ENCODE peak calls at places on chromosomes 16 and 17, in ten cellular contexts. One of them, this sample, is unnamed.

GRCh38 chr17:73340093-73340596 is 28.3 kb upstream of the CDC42EP4 start:
- DNase-seq in stomach: peak; percentile 54
- DNase-seq in HCT116: peak; percentile 71
- DNase-seq in body of pancreas: no peak
- DNase-seq in breast epithelium: peak; percentile 52
- DNase-seq in H1: no peak
- DNase-seq in gastrocnemius medialis: peak; percentile 24
- DNase-seq in adrenal gland: no peak
- DNase-seq in A549: peak; percentile 99
- DNase-seq in lower leg skin: no peak
- DNase-seq in this sample: peak; percentile 93

GRCh38 chr17:37676115-37676925 is 33.1 kb upstream of the DDX52 start:
- DNase-seq in lower leg skin: no peak
- DNase-seq in H1: no peak
- DNase-seq in adrenal gland: no peak
- DNase-seq in body of pancreas: no peak
- DNase-seq in A549: no peak
- DNase-seq in stomach: no peak
- DNase-seq in breast epithelium: no peak
- DNase-seq in HCT116: no peak
- DNase-seq in gastrocnemius medialis: no peak
- DNase-seq in this sample: peak; percentile 95

GRCh38 chr17:42210046-42210445 is 15.8 kb upstream of the GHDC start:
- DNase-seq in HCT116: no peak
- DNase-seq in body of pancreas: no peak
- DNase-seq in adrenal gland: peak; percentile 42
- DNase-seq in H1: no peak
- DNase-seq in gastrocnemius medialis: peak; percentile 46
- DNase-seq in A549: no peak
- DNase-seq in breast epithelium: no peak
- DNase-seq in lower leg skin: no peak
- DNase-seq in stomach: no peak
- DNase-seq in this sample: no peak

GRCh38 chr16:12157510-12158093 is 181.1 kb downstream of the SNX29 start:
- DNase-seq in gastrocnemius medialis: no peak
- DNase-seq in lower leg skin: no peak
- DNase-seq in A549: no peak
- DNase-seq in adrenal gland: no peak
- DNase-seq in breast epithelium: no peak
- DNase-seq in body of pancreas: no peak
- DNase-seq in stomach: no peak
- DNase-seq in HCT116: no peak
- DNase-seq in H1: no peak
- DNase-seq in this sample: no peak

GRCh38 chr17:49422714-49423113 is 8.0 kb upstream of the PHB1 start:
- DNase-seq in breast epithelium: no peak
- DNase-seq in lower leg skin: no peak
- DNase-seq in H1: no peak
- DNase-seq in HCT116: no peak
- DNase-seq in body of pancreas: no peak
- DNase-seq in stomach: no peak
- DNase-seq in A549: no peak
- DNase-seq in adrenal gland: no peak
- DNase-seq in gastrocnemius medialis: no peak
- DNase-seq in this sample: no peak

GRCh38 chr17:77437017-77437416 is 296.2 kb downstream of the SEC14L1 start:
- DNase-seq in adrenal gland: no peak
- DNase-seq in A549: no peak
- DNase-seq in gastrocnemius medialis: no peak
- DNase-seq in stomach: no peak
- DNase-seq in body of pancreas: no peak
- DNase-seq in breast epithelium: no peak
- DNase-seq in H1: no peak
- DNase-seq in lower leg skin: no peak
- DNase-seq in HCT116: no peak
- DNase-seq in this sample: peak; percentile 51

GRCh38 chr17:50893183-50893993 is 27.2 kb upstream of the TOB1 start:
- DNase-seq in lower leg skin: no peak
- DNase-seq in gastrocnemius medialis: peak; percentile 32
- DNase-seq in A549: peak; percentile 55
- DNase-seq in H1: no peak
- DNase-seq in breast epithelium: peak; percentile 90
- DNase-seq in adrenal gland: no peak
- DNase-seq in stomach: no peak
- DNase-seq in HCT116: peak; percentile 71
- DNase-seq in body of pancreas: peak; percentile 72
- DNase-seq in this sample: no peak

GRCh38 chr16:47013910-47014309 is 40.4 kb upstream of the DNAJA2 start:
- DNase-seq in body of pancreas: no peak
- DNase-seq in HCT116: no peak
- DNase-seq in A549: no peak
- DNase-seq in lower leg skin: no peak
- DNase-seq in gastrocnemius medialis: no peak
- DNase-seq in breast epithelium: no peak
- DNase-seq in H1: no peak
- DNase-seq in adrenal gland: no peak
- DNase-seq in stomach: no peak
- DNase-seq in this sample: no peak

GRCh38 chr17:1997146-1997586 is 28.0 kb downstream of the RTN4RL1 start:
- DNase-seq in A549: peak; percentile 60
- DNase-seq in lower leg skin: no peak
- DNase-seq in HCT116: no peak
- DNase-seq in body of pancreas: peak; percentile 50
- DNase-seq in adrenal gland: no peak
- DNase-seq in gastrocnemius medialis: no peak
- DNase-seq in breast epithelium: no peak
- DNase-seq in H1: no peak
- DNase-seq in stomach: no peak
- DNase-seq in this sample: no peak

GRCh38 chr16:89847930-89848297 is 19.6 kb downstream of the SPIRE2 start:
- DNase-seq in lower leg skin: no peak
- DNase-seq in H1: no peak
- DNase-seq in adrenal gland: no peak
- DNase-seq in breast epithelium: no peak
- DNase-seq in A549: no peak
- DNase-seq in stomach: no peak
- DNase-seq in gastrocnemius medialis: no peak
- DNase-seq in body of pancreas: no peak
- DNase-seq in HCT116: no peak
- DNase-seq in this sample: no peak

GRCh38 chr17:65219124-65219523 is 82.0 kb downstream of the RGS9 start:
- DNase-seq in H1: no peak
- DNase-seq in A549: no peak
- DNase-seq in body of pancreas: no peak
- DNase-seq in lower leg skin: no peak
- DNase-seq in HCT116: no peak
- DNase-seq in breast epithelium: no peak
- DNase-seq in gastrocnemius medialis: no peak
- DNase-seq in stomach: no peak
- DNase-seq in adrenal gland: no peak
- DNase-seq in this sample: peak; percentile 18
- TF ChIP-seq CTCF in H1: peak; percentile 12
- TF ChIP-seq CTCF in A549: peak; percentile 20
- TF ChIP-seq CTCF in body of pancreas: no peak
- TF ChIP-seq CTCF in lower leg skin: no peak
- TF ChIP-seq CTCF in HCT116: peak; percentile 51
- TF ChIP-seq CTCF in breast epithelium: no peak
- TF ChIP-seq CTCF in gastrocnemius medialis: no peak
- TF ChIP-seq CTCF in stomach: no peak
- TF ChIP-seq CTCF in adrenal gland: no peak
- TF ChIP-seq CTCF in this sample: peak; percentile 43

DNA sequence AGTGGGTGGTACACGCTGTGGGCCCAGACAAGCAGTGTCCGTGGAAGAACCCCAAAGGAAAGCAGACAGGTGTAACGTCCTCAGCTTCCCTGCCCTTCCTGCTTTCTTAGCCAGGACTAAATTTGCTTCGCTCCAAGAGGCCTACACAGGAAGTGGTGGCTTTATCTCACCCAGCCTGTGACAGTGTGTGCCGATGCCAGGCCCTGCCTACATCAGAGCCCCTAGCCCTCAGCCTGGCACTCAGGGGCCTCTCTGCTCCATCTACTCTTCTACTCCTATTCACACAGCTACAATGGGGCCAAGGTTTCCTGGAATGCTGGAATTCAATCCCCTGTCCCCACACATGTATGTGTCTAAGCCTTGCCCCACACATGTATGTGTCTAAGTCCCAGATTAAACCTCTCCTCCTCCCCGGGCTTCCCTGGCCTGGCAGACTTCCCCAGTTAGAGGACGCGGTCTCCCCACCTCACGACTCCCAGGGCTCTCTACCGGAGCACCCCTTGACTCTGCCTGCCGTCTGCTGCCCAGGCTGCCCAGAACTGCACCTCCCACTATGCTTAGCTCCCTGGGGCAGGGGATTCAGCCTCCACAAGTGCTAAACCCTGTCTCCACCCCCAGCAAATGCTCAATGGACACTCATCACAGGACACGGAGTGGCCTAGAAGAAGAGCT is 8.2 kb downstream of the PGAP3 start:
- DNase-seq in A549: no peak
- DNase-seq in breast epithelium: no peak
- DNase-seq in stomach: peak; percentile 51
- DNase-seq in body of pancreas: no peak
- DNase-seq in gastrocnemius medialis: no peak
- DNase-seq in H1: no peak
- DNase-seq in adrenal gland: no peak
- DNase-seq in HCT116: no peak
- DNase-seq in lower leg skin: no peak
- DNase-seq in this sample: peak; percentile 65
- TF ChIP-seq POLR2A in A549: no peak
- TF ChIP-seq POLR2A in breast epithelium: no peak
- TF ChIP-seq POLR2A in stomach: no peak
- TF ChIP-seq POLR2A in body of pancreas: no peak
- TF ChIP-seq POLR2A in gastrocnemius medialis: no peak
- TF ChIP-seq POLR2A in H1: no peak
- TF ChIP-seq POLR2A in adrenal gland: no peak
- TF ChIP-seq POLR2A in HCT116: no peak
- TF ChIP-seq POLR2A in lower leg skin: no peak
- TF ChIP-seq POLR2A in this sample: no peak

GRCh38 chr16:55018881-55019280 is 88.2 kb downstream of the IRX5 start:
- DNase-seq in HCT116: no peak
- DNase-seq in breast epithelium: no peak
- DNase-seq in body of pancreas: no peak
- DNase-seq in adrenal gland: no peak
- DNase-seq in gastrocnemius medialis: no peak
- DNase-seq in H1: no peak
- DNase-seq in A549: no peak
- DNase-seq in lower leg skin: peak; percentile 67
- DNase-seq in stomach: no peak
- DNase-seq in this sample: no peak

GRCh38 chr16:55019419-55020131 is 88.9 kb downstream of the IRX5 start:
- DNase-seq in breast epithelium: no peak
- DNase-seq in body of pancreas: no peak
- DNase-seq in lower leg skin: peak; percentile 20
- DNase-seq in gastrocnemius medialis: no peak
- DNase-seq in HCT116: no peak
- DNase-seq in H1: no peak
- DNase-seq in A549: no peak
- DNase-seq in stomach: no peak
- DNase-seq in adrenal gland: no peak
- DNase-seq in this sample: no peak

DNA sequence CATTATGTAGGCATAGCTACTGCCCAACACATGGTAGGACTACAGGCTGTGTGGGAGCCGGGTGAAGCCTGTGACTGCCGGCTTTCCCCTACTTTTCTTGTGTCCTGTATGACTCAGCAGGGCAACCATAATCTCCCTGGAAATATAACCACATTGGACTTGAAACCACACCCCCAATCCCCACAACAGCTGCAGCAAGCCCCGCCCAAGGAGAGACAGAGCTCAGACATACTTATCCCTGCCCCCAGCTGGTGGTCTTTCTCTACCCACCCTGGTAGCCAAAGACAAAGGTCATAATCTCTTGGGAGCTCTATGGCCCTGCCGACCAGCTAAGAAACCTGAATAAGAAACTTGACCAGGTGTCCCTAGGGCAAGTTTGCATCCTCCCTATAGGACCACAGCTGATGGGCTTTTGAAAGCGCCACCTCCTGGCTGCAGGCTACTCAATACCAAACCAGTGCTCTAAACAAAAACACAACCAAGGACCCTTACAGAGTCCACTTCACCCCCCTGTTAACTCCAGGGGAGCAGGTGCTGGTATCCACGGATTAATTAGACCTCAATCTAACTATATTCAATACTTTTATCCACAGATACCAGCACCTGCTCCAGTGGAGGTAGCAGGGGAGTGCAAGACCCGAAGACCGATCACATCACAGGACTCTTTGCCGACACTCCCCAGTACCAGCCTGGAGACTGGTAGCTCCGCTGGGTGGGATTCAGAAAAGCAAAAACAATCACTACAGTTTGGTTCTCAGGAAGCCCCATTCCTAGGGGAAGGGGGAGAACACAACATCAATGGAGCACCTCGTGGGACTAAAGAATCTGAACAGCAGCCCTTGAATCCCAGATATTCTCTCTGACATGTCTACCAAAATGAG is 91.2 kb downstream of the IRX5 start:
- DNase-seq in lower leg skin: peak; percentile 67
- DNase-seq in adrenal gland: no peak
- DNase-seq in breast epithelium: no peak
- DNase-seq in gastrocnemius medialis: no peak
- DNase-seq in HCT116: peak; percentile 67
- DNase-seq in stomach: no peak
- DNase-seq in H1: peak; percentile 15
- DNase-seq in A549: peak; percentile 21
- DNase-seq in body of pancreas: no peak
- DNase-seq in this sample: peak; percentile 65
- TF ChIP-seq CTCF in lower leg skin: no peak
- TF ChIP-seq CTCF in adrenal gland: no peak
- TF ChIP-seq CTCF in breast epithelium: no peak
- TF ChIP-seq CTCF in gastrocnemius medialis: no peak
- TF ChIP-seq CTCF in HCT116: peak; percentile 67
- TF ChIP-seq CTCF in stomach: no peak
- TF ChIP-seq CTCF in H1: peak; percentile 62
- TF ChIP-seq CTCF in A549: peak; percentile 23
- TF ChIP-seq CTCF in body of pancreas: no peak
- TF ChIP-seq CTCF in this sample: peak; percentile 33

DNA sequence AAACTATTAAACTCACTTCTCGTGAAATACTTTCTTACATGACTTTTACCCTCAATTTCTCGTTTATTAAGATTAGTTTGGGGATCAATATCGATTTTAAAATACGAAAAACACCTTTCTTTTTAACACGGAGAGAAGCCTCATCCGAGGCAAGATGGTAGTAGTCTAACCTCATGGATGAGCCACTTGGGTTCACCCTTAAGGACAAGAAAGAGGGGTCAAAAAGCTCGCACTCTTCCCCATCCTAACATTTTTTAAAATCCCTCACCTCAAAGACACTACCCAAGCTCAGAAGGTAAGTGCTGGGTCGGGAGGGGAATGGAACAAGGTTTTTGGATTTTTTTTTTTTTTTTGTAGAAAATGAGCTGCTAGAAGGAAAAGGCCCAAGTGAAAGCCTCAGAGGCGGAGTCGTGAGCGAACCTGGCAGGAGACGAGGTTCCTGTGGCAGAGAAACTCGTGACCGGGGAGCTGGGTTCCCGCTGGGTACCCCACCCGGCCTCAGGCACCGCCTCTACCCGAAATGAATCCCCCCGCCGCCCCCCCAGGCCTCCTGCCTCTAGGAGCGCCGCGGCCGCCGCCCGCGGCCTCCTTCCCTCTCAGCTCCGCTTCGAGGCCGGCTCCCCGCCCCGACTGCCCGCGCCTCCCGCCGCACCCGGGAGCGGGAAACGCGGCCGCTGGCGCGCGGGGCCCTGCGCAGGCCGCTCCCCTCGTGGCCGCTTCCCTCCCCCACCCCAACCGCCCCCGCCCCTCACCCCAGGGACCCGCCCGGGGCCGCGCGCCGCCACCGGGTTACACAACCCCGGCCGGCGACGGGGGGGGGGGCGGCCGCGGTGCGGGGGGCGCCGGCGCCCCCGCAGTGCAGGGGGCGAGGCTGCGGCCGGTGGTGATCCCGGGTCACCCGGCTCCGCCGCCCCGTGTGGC is 1.6 kb downstream of the NUFIP2 start:
- DNase-seq in body of pancreas: peak; percentile 59
- DNase-seq in HCT116: no peak
- DNase-seq in lower leg skin: peak; percentile 96
- DNase-seq in gastrocnemius medialis: peak; percentile 70
- DNase-seq in H1: no peak
- DNase-seq in A549: peak; percentile 45
- DNase-seq in adrenal gland: peak; percentile 70
- DNase-seq in breast epithelium: peak; percentile 59
- DNase-seq in stomach: peak; percentile 58
- DNase-seq in this sample: peak; percentile 76
- TF ChIP-seq POLR2A in body of pancreas: no peak
- TF ChIP-seq POLR2A in HCT116: no peak
- TF ChIP-seq POLR2A in lower leg skin: no peak
- TF ChIP-seq POLR2A in gastrocnemius medialis: peak; percentile 61
- TF ChIP-seq POLR2A in H1: peak; percentile 57
- TF ChIP-seq POLR2A in A549: no peak
- TF ChIP-seq POLR2A in adrenal gland: peak; percentile 28
- TF ChIP-seq POLR2A in breast epithelium: no peak
- TF ChIP-seq POLR2A in stomach: no peak
- TF ChIP-seq POLR2A in this sample: peak; percentile 13